ENCODE peak calls at places on chromosome 18, in seven cellular contexts. A is midbrain; V is activated CD4-positive, alpha-beta T cell treated with anti-CD3 and anti-CD28 coated beads, Interleukin-2, amount 10 ng/mL, durations not matched to agents 24 days and 14 days; F is AML-193; M is ELR; H is Caki2; R is adipocyte. W is an unnamed sample.

GRCh38 chr18:9653390-9653789 is 39.0 kb upstream of the PPP4R1 start:
- DNase-seq in M (no peak), A (peak), V (no peak), H (peak), F (no peak), R (peak), W (no peak)

GRCh38 chr18:39962546-39962945 is 1992.5 kb upstream of the PIK3C3 start:
- DNase-seq in V (no peak), A (no peak), F (no peak), R (no peak), H (no peak), M (no peak), W (no peak)

GRCh38 chr18:47150824-47151366 is 595 bp upstream of the HDHD2 start:
- DNase-seq in H (no peak), V (no peak), R (no peak), F (no peak), A (peak), M (no peak), W (peak)

GRCh38 chr18:48375150-48375790 is 33.9 kb downstream of the ZBTB7C start:
- DNase-seq in V (no peak), H (no peak), M (no peak), R (no peak), A (no peak), F (no peak), W (no peak)

GRCh38 chr18:7336616-7337015 is 105.7 kb downstream of the LRRC30 start:
- DNase-seq in V (no peak), A (no peak), F (no peak), R (no peak), H (no peak), M (no peak), W (no peak)

GRCh38 chr18:63017977-63018376 is 301.6 kb downstream of the BCL2 start:
- DNase-seq in V (no peak), H (no peak), R (no peak), F (no peak), M (no peak), A (no peak), W (no peak)

GRCh38 chr18:65567372-65567771 is 183.4 kb upstream of the CDH7 start:
- DNase-seq in R (no peak), F (no peak), A (peak), M (peak), H (no peak), V (no peak), W (no peak)

GRCh38 chr18:48790226-48790863 is 160.4 kb downstream of the SMAD7 start:
- DNase-seq in H (no peak), A (no peak), M (no peak), F (no peak), R (no peak), V (no peak), W (no peak)

GRCh38 chr18:34352385-34353163 is 127.9 kb upstream of the NOL4 start:
- DNase-seq in V (no peak), H (no peak), M (no peak), F (no peak), A (peak), R (peak), W (no peak)

GRCh38 chr18:57125627-57126026 is 21.3 kb upstream of the BOD1L2 start:
- DNase-seq in H (no peak), V (no peak), R (no peak), F (no peak), M (no peak), A (no peak), W (no peak)

GRCh38 chr18:12394428-12394827 is 13.3 kb upstream of the PRELID3A start:
- DNase-seq in A (no peak), H (no peak), F (no peak), R (no peak), V (peak), M (peak), W (no peak)

GRCh38 chr18:45565280-45565970 is 49.9 kb upstream of the SLC14A2 start:
- DNase-seq in R (no peak), M (no peak), F (no peak), A (no peak), H (no peak), V (no peak), W (no peak)

GRCh38 chr18:56307771-56308170 is 330.6 kb downstream of the TXNL1 start:
- DNase-seq in F (no peak), M (no peak), R (no peak), V (no peak), H (no peak), A (no peak), W (no peak)

GRCh38 chr18:54762386-54762785 is 65.9 kb upstream of the RAB27B start:
- DNase-seq in R (no peak), A (no peak), M (no peak), H (no peak), V (no peak), F (no peak), W (no peak)

GRCh38 chr18:32310119-32310518 is 120.3 kb downstream of the MEP1B start:
- DNase-seq in M (no peak), A (no peak), H (no peak), V (no peak), R (no peak), F (no peak), W (no peak)

GRCh38 chr18:21057112-21057511 is 54.5 kb downstream of the ROCK1 start:
- DNase-seq in V (no peak), M (no peak), H (no peak), R (no peak), F (no peak), A (no peak), W (no peak)

GRCh38 chr18:12401881-12402280 is 5.8 kb upstream of the PRELID3A start:
- DNase-seq in F (no peak), V (no peak), A (no peak), H (no peak), M (no peak), R (no peak), W (no peak)

GRCh38 chr18:49055787-49056186 is 105.0 kb upstream of the SMAD7 start:
- DNase-seq in A (no peak), H (peak), F (peak), M (peak), R (no peak), V (peak), W (peak)

GRCh38 chr18:52716926-52717325 is 376.9 kb downstream of the DCC start:
- DNase-seq in F (no peak), H (peak), V (no peak), R (no peak), M (peak), A (peak), W (no peak)

GRCh38 chr18:79059456-79059855 is 9.7 kb upstream of the ATP9B start:
- DNase-seq in V (no peak), M (no peak), A (no peak), R (no peak), F (no peak), H (no peak), W (no peak)

GRCh38 chr18:35409921-35410320 is 32.8 kb upstream of the ZNF396 start:
- DNase-seq in F (no peak), H (peak), M (no peak), R (peak), V (no peak), A (no peak), W (no peak)

GRCh38 chr18:12960395-12960794 is 12.6 kb downstream of the SEH1L start:
- DNase-seq in A (no peak), H (no peak), M (no peak), R (no peak), F (no peak), V (no peak), W (no peak)

W was measured in GM06990.